ENCODE peak calls at places on chromosomes 3 and 15, in nine cellular contexts. E, H, N, S, D, O, Z, K and T are unnamed samples.
A peak's percentile ranks its signal among the peaks of the same experiment; 100 is the strongest.

GRCh38 chr3:155744626-155745324 is at the start of gene PLCH1:
- DNase-seq in E (peak; percentile 53), H (no peak), N (peak; percentile 58), S (peak; percentile 89), D (peak; percentile 74), O (peak; percentile 72), Z (peak; percentile 56), K (peak; percentile 40), T (no peak)

GRCh38 chr3:165518346-165518745 is 318.9 kb downstream of the BCHE start:
- DNase-seq in E (no peak), H (no peak), N (no peak), S (no peak), D (no peak), O (no peak), Z (peak; percentile 47), K (peak; percentile 2), T (peak; percentile 5)

GRCh38 chr15:59322056-59322755 is 50.5 kb downstream of the MYO1E start:
- DNase-seq in E (no peak), H (no peak), N (peak; percentile 18), S (no peak), D (no peak), O (no peak), Z (no peak), K (no peak), T (no peak)

GRCh38 chr3:181851063-181851462 is 139.3 kb downstream of the SOX2 start:
- DNase-seq in E (no peak), H (no peak), N (peak; percentile 30), S (no peak), D (no peak), O (no peak), Z (no peak), K (no peak), T (no peak)

GRCh38 chr3:156728267-156728985 is 54.0 kb downstream of the TIPARP start:
- DNase-seq in E (no peak), H (no peak), N (peak; percentile 20), S (no peak), D (no peak), O (no peak), Z (no peak), K (peak; percentile 71), T (peak; percentile 44)

GRCh38 chr3:138729279-138729678 is 105.4 kb downstream of the PIK3CB start:
- DNase-seq in E (no peak), H (no peak), N (no peak), S (no peak), D (no peak), O (no peak), Z (no peak), K (no peak), T (no peak)

GRCh38 chr3:62577153-62577552 is 203.8 kb upstream of the FEZF2 start:
- DNase-seq in E (no peak), H (no peak), N (no peak), S (no peak), D (no peak), O (no peak), Z (no peak), K (no peak), T (no peak)

GRCh38 chr3:197749601-197750395 is at the start of gene FYTTD1:
- DNase-seq in E (peak; percentile 90), H (no peak), N (peak; percentile 87), S (peak; percentile 88), D (peak; percentile 94), O (peak; percentile 93), Z (peak; percentile 92), K (peak; percentile 84), T (peak; percentile 81)

GRCh38 chr3:42535981-42536784 is 33.7 kb downstream of the VIPR1 start:
- DNase-seq in E (no peak), H (no peak), N (peak; percentile 24), S (peak; percentile 87), D (no peak), O (peak; percentile 41), Z (peak; percentile 69), K (no peak), T (peak; percentile 78)

GRCh38 chr3:9279959-9280358 is 30.5 kb upstream of the SRGAP3 start:
- DNase-seq in E (no peak), H (no peak), N (no peak), S (peak; percentile 25), D (no peak), O (peak; percentile 18), Z (no peak), K (peak; percentile 20), T (no peak)

GRCh38 chr3:110381992-110382391 is 689.6 kb upstream of the NECTIN3 start:
- DNase-seq in E (no peak), H (no peak), N (peak; percentile 30), S (no peak), D (no peak), O (no peak), Z (no peak), K (no peak), T (no peak)

GRCh38 chr3:50334339-50335075 is 6.1 kb downstream of the RASSF1 start:
- DNase-seq in E (no peak), H (no peak), N (no peak), S (no peak), D (no peak), O (no peak), Z (no peak), K (no peak), T (no peak)

GRCh38 chr15:73633991-73634495 is 854 bp upstream of the NPTN start:
- DNase-seq in E (no peak), H (peak; percentile 88), N (no peak), S (no peak), D (no peak), O (no peak), Z (peak; percentile 78), K (peak; percentile 96), T (peak; percentile 68)

GRCh38 chr15:47609693-47610092 is 107.6 kb upstream of the SEMA6D start:
- DNase-seq in E (no peak), H (no peak), N (peak; percentile 44), S (no peak), D (peak; percentile 51), O (no peak), Z (no peak), K (no peak), T (no peak)

GRCh38 chr15:84883916-84884781 is at the start of gene SLC28A1:
- DNase-seq in E (no peak), H (no peak), N (no peak), S (no peak), D (no peak), O (no peak), Z (no peak), K (no peak), T (no peak)

GRCh38 chr3:111521881-111522280 is 20.1 kb upstream of the CD96 start:
- DNase-seq in E (no peak), H (no peak), N (no peak), S (no peak), D (no peak), O (no peak), Z (no peak), K (peak; percentile 83), T (no peak)

GRCh38 chr15:42203891-42204290 is 4.2 kb downstream of the VPS39 start:
- DNase-seq in E (no peak), H (peak; percentile 64), N (no peak), S (no peak), D (no peak), O (no peak), Z (no peak), K (no peak), T (no peak)

GRCh38 chr3:184567924-184568590 is 6.5 kb downstream of the EPHB3 start:
- DNase-seq in E (no peak), H (no peak), N (no peak), S (no peak), D (no peak), O (no peak), Z (no peak), K (no peak), T (no peak)

GRCh38 chr3:49484471-49484870 is 14.4 kb downstream of the DAG1 start:
- DNase-seq in E (no peak), H (no peak), N (no peak), S (no peak), D (no peak), O (no peak), Z (peak; percentile 86), K (no peak), T (peak; percentile 90)

GRCh38 chr15:84748274-84749110 is at the start of gene ZNF592:
- DNase-seq in E (peak; percentile 91), H (no peak), N (peak; percentile 21), S (peak; percentile 87), D (peak; percentile 84), O (peak; percentile 75), Z (no peak), K (peak; percentile 70), T (peak; percentile 60)

GRCh38 chr3:71930056-71930991 is 145.4 kb upstream of the PROK2 start:
- DNase-seq in E (no peak), H (peak; percentile 2), N (peak; percentile 5), S (peak; percentile 67), D (peak; percentile 59), O (peak; percentile 11), Z (no peak), K (peak; percentile 17), T (peak; percentile 36)